ENCODE peak calls at places on chromosomes 13 and 19, in ten cellular contexts. G is naive thymus-derived CD4-positive, alpha-beta T cell; T is A549; F is iris pigment epithelial cell; B is AG09319; C is left ventricle myocardium inferior; Q is activated naive CD4-positive, alpha-beta T cell; D is tibial artery; V is stimulated activated CD8-positive, alpha-beta memory T cell treated with anti-CD3 and anti-CD28 coated beads, Interleukin-7, amount 100 ng/mL, for 24 hours; K is Calu3. W is an unnamed sample.

GRCh38 chr13:106520205-106521004 is 15.1 kb downstream of the EFNB2 start:
- DNase-seq in G (no peak), T (no peak), F (peak), B (no peak), C (no peak), Q (no peak), D (no peak), V (no peak), K (no peak), W (no peak)

GRCh38 chr13:21663197-21663596 is 7.7 kb upstream of the FGF9 start:
- DNase-seq in G (no peak), T (no peak), F (no peak), B (no peak), C (no peak), Q (no peak), D (no peak), V (no peak), K (no peak), W (no peak)

GRCh38 chr19:12202250-12202649 is 39.4 kb downstream of the ZNF136 start:
- DNase-seq in G (peak), T (no peak), F (no peak), B (no peak), C (peak), Q (peak), D (no peak), V (peak), K (no peak), W (no peak)

GRCh38 chr19:48636859-48637448 is at the start of gene DBP:
- DNase-seq in G (no peak), T (peak), F (no peak), B (no peak), C (peak), Q (no peak), D (peak), V (no peak), K (peak), W (no peak)

GRCh38 chr19:3722443-3723109 is 14.4 kb downstream of the TJP3 start:
- DNase-seq in G (no peak), T (no peak), F (no peak), B (no peak), C (no peak), Q (no peak), D (no peak), V (no peak), K (peak), W (no peak)

GRCh38 chr19:15283141-15283885 is 49.0 kb downstream of the BRD4 start:
- DNase-seq in G (no peak), T (no peak), F (peak), B (peak), C (no peak), Q (no peak), D (peak), V (no peak), K (no peak), W (peak)

GRCh38 chr19:10797078-10797477 is 38.9 kb downstream of the TMED1 start:
- DNase-seq in G (no peak), T (no peak), F (no peak), B (no peak), C (no peak), Q (no peak), D (no peak), V (no peak), K (no peak), W (no peak)

GRCh38 chr13:114079601-114080536 is 52.6 kb downstream of the RASA3 start:
- DNase-seq in G (no peak), T (no peak), F (no peak), B (no peak), C (peak), Q (no peak), D (peak), V (no peak), K (no peak), W (no peak)

GRCh38 chr13:50995870-50996269 is 86.3 kb downstream of the RNASEH2B start:
- DNase-seq in G (no peak), T (no peak), F (no peak), B (no peak), C (no peak), Q (no peak), D (no peak), V (no peak), K (no peak), W (no peak)